ENCODE peak calls at places on chromosome 20, in eight cellular contexts. One of them, this sample, is unnamed.

GRCh38 chr20:2859330-2860121 is 13.8 kb upstream of the PTPRA start:
- DNase-seq in tibial nerve: no peak
- DNase-seq in right cardiac atrium: peak; percentile 67
- DNase-seq in OCI-LY7: no peak
- DNase-seq in left ventricle myocardium inferior: no peak
- DNase-seq in BE2C: no peak
- DNase-seq in effector memory CD4-positive, alpha-beta T cell: no peak
- DNase-seq in heart right ventricle: no peak
- DNase-seq in this sample: no peak

GRCh38 chr20:20926222-20926905 is 179.8 kb downstream of the LINC00237 start:
- DNase-seq in left ventricle myocardium inferior: no peak
- DNase-seq in effector memory CD4-positive, alpha-beta T cell: no peak
- DNase-seq in heart right ventricle: no peak
- DNase-seq in tibial nerve: no peak
- DNase-seq in right cardiac atrium: no peak
- DNase-seq in OCI-LY7: no peak
- DNase-seq in BE2C: no peak
- DNase-seq in this sample: no peak

GRCh38 chr20:1281279-1282057 is 15.4 kb downstream of the SNPH start:
- DNase-seq in heart right ventricle: no peak
- DNase-seq in effector memory CD4-positive, alpha-beta T cell: no peak
- DNase-seq in right cardiac atrium: no peak
- DNase-seq in OCI-LY7: no peak
- DNase-seq in BE2C: no peak
- DNase-seq in left ventricle myocardium inferior: no peak
- DNase-seq in tibial nerve: no peak
- DNase-seq in this sample: no peak

GRCh38 chr20:24612799-24613775 is 143.7 kb downstream of the SYNDIG1 start:
- DNase-seq in left ventricle myocardium inferior: peak; percentile 33
- DNase-seq in BE2C: no peak
- DNase-seq in right cardiac atrium: peak; percentile 58
- DNase-seq in OCI-LY7: no peak
- DNase-seq in effector memory CD4-positive, alpha-beta T cell: no peak
- DNase-seq in heart right ventricle: no peak
- DNase-seq in tibial nerve: no peak
- DNase-seq in this sample: no peak

GRCh38 chr20:50346372-50347347 is 156.0 kb downstream of the CEBPB start:
- DNase-seq in tibial nerve: peak; percentile 83
- DNase-seq in OCI-LY7: no peak
- DNase-seq in BE2C: peak; percentile 84
- DNase-seq in right cardiac atrium: peak; percentile 95
- DNase-seq in heart right ventricle: peak; percentile 85
- DNase-seq in left ventricle myocardium inferior: peak; percentile 92
- DNase-seq in effector memory CD4-positive, alpha-beta T cell: no peak
- DNase-seq in this sample: peak; percentile 91

GRCh38 chr20:14553774-14554524 is 216.5 kb upstream of the FLRT3 start:
- DNase-seq in tibial nerve: no peak
- DNase-seq in BE2C: no peak
- DNase-seq in right cardiac atrium: no peak
- DNase-seq in effector memory CD4-positive, alpha-beta T cell: no peak
- DNase-seq in left ventricle myocardium inferior: no peak
- DNase-seq in OCI-LY7: no peak
- DNase-seq in heart right ventricle: no peak
- DNase-seq in this sample: no peak

GRCh38 chr20:41249371-41249770 is 68.2 kb downstream of the ZHX3 start:
- DNase-seq in OCI-LY7: no peak
- DNase-seq in heart right ventricle: peak; percentile 65
- DNase-seq in effector memory CD4-positive, alpha-beta T cell: no peak
- DNase-seq in left ventricle myocardium inferior: peak; percentile 72
- DNase-seq in right cardiac atrium: peak; percentile 92
- DNase-seq in tibial nerve: peak; percentile 67
- DNase-seq in BE2C: no peak
- DNase-seq in this sample: peak; percentile 81

GRCh38 chr20:2042400-2042799 is 48.5 kb upstream of the PDYN start:
- DNase-seq in tibial nerve: no peak
- DNase-seq in left ventricle myocardium inferior: no peak
- DNase-seq in OCI-LY7: no peak
- DNase-seq in effector memory CD4-positive, alpha-beta T cell: no peak
- DNase-seq in heart right ventricle: no peak
- DNase-seq in BE2C: no peak
- DNase-seq in right cardiac atrium: no peak
- DNase-seq in this sample: no peak

GRCh38 chr20:62964700-62965099 is 12.2 kb downstream of the SLC17A9 start:
- DNase-seq in left ventricle myocardium inferior: no peak
- DNase-seq in heart right ventricle: no peak
- DNase-seq in OCI-LY7: no peak
- DNase-seq in effector memory CD4-positive, alpha-beta T cell: no peak
- DNase-seq in BE2C: no peak
- DNase-seq in right cardiac atrium: peak; percentile 17
- DNase-seq in tibial nerve: no peak
- DNase-seq in this sample: no peak

GRCh38 chr20:5001174-5002076 is at the start of gene SLC23A2:
- DNase-seq in heart right ventricle: peak; percentile 48
- DNase-seq in effector memory CD4-positive, alpha-beta T cell: peak; percentile 56
- DNase-seq in OCI-LY7: peak; percentile 66
- DNase-seq in left ventricle myocardium inferior: peak; percentile 57
- DNase-seq in tibial nerve: no peak
- DNase-seq in BE2C: peak; percentile 53
- DNase-seq in right cardiac atrium: peak; percentile 84
- DNase-seq in this sample: peak; percentile 66

GRCh38 chr20:1894471-1894950 is 696 bp upstream of the SIRPA start:
- DNase-seq in tibial nerve: no peak
- DNase-seq in OCI-LY7: no peak
- DNase-seq in effector memory CD4-positive, alpha-beta T cell: no peak
- DNase-seq in BE2C: peak; percentile 39
- DNase-seq in right cardiac atrium: peak; percentile 90
- DNase-seq in heart right ventricle: peak; percentile 69
- DNase-seq in left ventricle myocardium inferior: peak; percentile 58
- DNase-seq in this sample: no peak

GRCh38 chr20:21515300-21516179 is 1.7 kb upstream of the NKX2-2 start:
- DNase-seq in tibial nerve: no peak
- DNase-seq in OCI-LY7: no peak
- DNase-seq in left ventricle myocardium inferior: no peak
- DNase-seq in effector memory CD4-positive, alpha-beta T cell: no peak
- DNase-seq in BE2C: no peak
- DNase-seq in heart right ventricle: no peak
- DNase-seq in right cardiac atrium: no peak
- DNase-seq in this sample: no peak

GRCh38 chr20:24547967-24548366 is 78.5 kb downstream of the SYNDIG1 start:
- DNase-seq in heart right ventricle: no peak
- DNase-seq in left ventricle myocardium inferior: no peak
- DNase-seq in tibial nerve: no peak
- DNase-seq in BE2C: no peak
- DNase-seq in OCI-LY7: no peak
- DNase-seq in effector memory CD4-positive, alpha-beta T cell: no peak
- DNase-seq in right cardiac atrium: no peak
- DNase-seq in this sample: no peak

GRCh38 chr20:63103402-63104311 is 96.9 kb upstream of the BHLHE23 start:
- DNase-seq in effector memory CD4-positive, alpha-beta T cell: peak; percentile 16
- DNase-seq in left ventricle myocardium inferior: no peak
- DNase-seq in tibial nerve: no peak
- DNase-seq in OCI-LY7: no peak
- DNase-seq in heart right ventricle: peak; percentile 5
- DNase-seq in right cardiac atrium: peak; percentile 39
- DNase-seq in BE2C: peak; percentile 13
- DNase-seq in this sample: no peak

GRCh38 chr20:19976595-19977372 is 40.4 kb upstream of the NAA20 start:
- DNase-seq in BE2C: no peak
- DNase-seq in heart right ventricle: peak; percentile 57
- DNase-seq in left ventricle myocardium inferior: peak; percentile 70
- DNase-seq in effector memory CD4-positive, alpha-beta T cell: no peak
- DNase-seq in OCI-LY7: no peak
- DNase-seq in tibial nerve: peak; percentile 46
- DNase-seq in right cardiac atrium: peak; percentile 85
- DNase-seq in this sample: peak; percentile 32

GRCh38 chr20:48419173-48419572 is 408.6 kb downstream of the PREX1 start:
- DNase-seq in effector memory CD4-positive, alpha-beta T cell: no peak
- DNase-seq in right cardiac atrium: no peak
- DNase-seq in BE2C: no peak
- DNase-seq in OCI-LY7: no peak
- DNase-seq in left ventricle myocardium inferior: no peak
- DNase-seq in tibial nerve: no peak
- DNase-seq in heart right ventricle: no peak
- DNase-seq in this sample: no peak

GRCh38 chr20:51749674-51750036 is 18.5 kb downstream of the ATP9A start:
- DNase-seq in effector memory CD4-positive, alpha-beta T cell: no peak
- DNase-seq in BE2C: no peak
- DNase-seq in OCI-LY7: no peak
- DNase-seq in left ventricle myocardium inferior: no peak
- DNase-seq in heart right ventricle: no peak
- DNase-seq in right cardiac atrium: no peak
- DNase-seq in tibial nerve: no peak
- DNase-seq in this sample: peak; percentile 30

GRCh38 chr20:33273117-33273851 is 9.7 kb upstream of the BPIFB1 start:
- DNase-seq in OCI-LY7: no peak
- DNase-seq in effector memory CD4-positive, alpha-beta T cell: no peak
- DNase-seq in heart right ventricle: no peak
- DNase-seq in left ventricle myocardium inferior: no peak
- DNase-seq in BE2C: no peak
- DNase-seq in right cardiac atrium: no peak
- DNase-seq in tibial nerve: no peak
- DNase-seq in this sample: no peak

GRCh38 chr20:63011798-63012197 is 5.0 kb upstream of the BHLHE23 start:
- DNase-seq in left ventricle myocardium inferior: no peak
- DNase-seq in BE2C: no peak
- DNase-seq in heart right ventricle: no peak
- DNase-seq in OCI-LY7: no peak
- DNase-seq in tibial nerve: no peak
- DNase-seq in right cardiac atrium: peak; percentile 5
- DNase-seq in effector memory CD4-positive, alpha-beta T cell: no peak
- DNase-seq in this sample: no peak

GRCh38 chr20:53387983-53388675 is 205.5 kb downstream of the ZNF217 start:
- DNase-seq in heart right ventricle: no peak
- DNase-seq in left ventricle myocardium inferior: no peak
- DNase-seq in BE2C: no peak
- DNase-seq in right cardiac atrium: no peak
- DNase-seq in tibial nerve: no peak
- DNase-seq in OCI-LY7: no peak
- DNase-seq in effector memory CD4-positive, alpha-beta T cell: no peak
- DNase-seq in this sample: no peak

GRCh38 chr20:59005523-59006166 is 1.4 kb downstream of the CTSZ start:
- DNase-seq in effector memory CD4-positive, alpha-beta T cell: no peak
- DNase-seq in BE2C: no peak
- DNase-seq in OCI-LY7: peak; percentile 20
- DNase-seq in heart right ventricle: no peak
- DNase-seq in left ventricle myocardium inferior: no peak
- DNase-seq in tibial nerve: no peak
- DNase-seq in right cardiac atrium: no peak
- DNase-seq in this sample: no peak
- H3K4me1 ChIP-seq in effector memory CD4-positive, alpha-beta T cell: peaks cover 31% of the 10 kb centered on the region
- H3K4me1 ChIP-seq in BE2C: no peaks in the 10 kb centered on the region
- H3K4me1 ChIP-seq in OCI-LY7: peaks cover 68% of the 10 kb centered on the region
- H3K4me1 ChIP-seq in heart right ventricle: peaks cover 29% of the 10 kb centered on the region
- H3K4me1 ChIP-seq in left ventricle myocardium inferior: peaks cover 62% of the 10 kb centered on the region
- H3K4me1 ChIP-seq in tibial nerve: peaks cover 56% of the 10 kb centered on the region
- H3K4me1 ChIP-seq in right cardiac atrium: peaks cover 9% of the 10 kb centered on the region
- H3K4me1 ChIP-seq in this sample: peaks cover 34% of the 10 kb centered on the region

GRCh38 chr20:38842017-38842416 is 36.5 kb downstream of the PPP1R16B start:
- DNase-seq in left ventricle myocardium inferior: no peak
- DNase-seq in tibial nerve: no peak
- DNase-seq in OCI-LY7: peak; percentile 49
- DNase-seq in effector memory CD4-positive, alpha-beta T cell: no peak
- DNase-seq in right cardiac atrium: no peak
- DNase-seq in BE2C: no peak
- DNase-seq in heart right ventricle: no peak
- DNase-seq in this sample: no peak
- H3K4me1 ChIP-seq in left ventricle myocardium inferior: peaks cover 25% of the 10 kb centered on the region
- H3K4me1 ChIP-seq in tibial nerve: no peaks in the 10 kb centered on the region
- H3K4me1 ChIP-seq in OCI-LY7: peaks cover 83% of the 10 kb centered on the region
- H3K4me1 ChIP-seq in effector memory CD4-positive, alpha-beta T cell: peaks cover 56% of the 10 kb centered on the region
- H3K4me1 ChIP-seq in right cardiac atrium: no peaks in the 10 kb centered on the region
- H3K4me1 ChIP-seq in BE2C: no peaks in the 10 kb centered on the region
- H3K4me1 ChIP-seq in heart right ventricle: no peaks in the 10 kb centered on the region
- H3K4me1 ChIP-seq in this sample: no peaks in the 10 kb centered on the region

DNA sequence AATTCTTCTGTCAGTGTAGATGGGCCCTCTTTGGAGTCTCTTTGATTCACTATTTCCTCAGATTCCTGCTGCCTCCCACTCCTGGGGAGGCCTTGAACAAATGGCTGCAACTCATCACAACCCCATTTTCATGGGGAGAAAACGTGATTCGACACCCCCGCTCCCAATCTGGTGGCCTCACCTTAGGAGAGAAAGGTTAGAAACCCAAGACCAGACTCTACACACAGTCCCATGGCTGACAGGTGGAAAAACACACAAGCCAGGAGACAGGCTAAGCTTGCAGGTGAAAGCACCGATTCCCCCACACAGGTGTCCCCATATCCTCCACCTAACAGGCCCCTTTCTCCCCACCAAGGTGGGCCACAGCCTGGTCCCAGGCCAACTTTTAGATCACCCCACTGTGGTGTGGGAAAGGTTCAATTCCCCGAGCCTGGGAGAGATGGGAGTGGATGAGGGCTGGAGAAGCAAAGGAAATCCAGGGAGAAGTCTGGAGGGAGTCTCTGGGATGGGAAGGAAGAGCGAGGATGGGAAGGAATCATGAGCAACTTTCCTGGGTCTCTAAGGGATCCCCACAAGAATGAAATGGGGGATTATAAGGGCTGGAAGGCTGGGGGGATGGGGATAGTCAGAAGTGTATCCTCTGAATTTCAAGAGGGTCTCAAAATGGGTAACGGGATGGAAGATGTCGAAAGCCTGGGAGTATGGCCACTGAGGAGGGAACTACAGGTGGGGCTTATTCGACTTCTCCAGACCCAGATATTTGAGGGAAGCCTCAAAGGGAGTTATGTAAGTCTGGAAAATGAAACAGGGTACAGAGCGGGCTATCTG is 946 bp downstream of the PLAGL2 start:
- DNase-seq in tibial nerve: no peak
- DNase-seq in BE2C: no peak
- DNase-seq in left ventricle myocardium inferior: no peak
- DNase-seq in OCI-LY7: peak; percentile 31
- DNase-seq in effector memory CD4-positive, alpha-beta T cell: no peak
- DNase-seq in right cardiac atrium: no peak
- DNase-seq in heart right ventricle: no peak
- DNase-seq in this sample: no peak
- H3K4me1 ChIP-seq in tibial nerve: peaks cover 73% of the 10 kb centered on the region
- H3K4me1 ChIP-seq in BE2C: peaks cover 6% of the 10 kb centered on the region
- H3K4me1 ChIP-seq in left ventricle myocardium inferior: peaks cover 78% of the 10 kb centered on the region
- H3K4me1 ChIP-seq in OCI-LY7: peaks cover 41% of the 10 kb centered on the region
- H3K4me1 ChIP-seq in effector memory CD4-positive, alpha-beta T cell: peaks cover 28% of the 10 kb centered on the region
- H3K4me1 ChIP-seq in right cardiac atrium: peaks cover 21% of the 10 kb centered on the region
- H3K4me1 ChIP-seq in heart right ventricle: peaks cover 64% of the 10 kb centered on the region
- H3K4me1 ChIP-seq in this sample: peaks cover 19% of the 10 kb centered on the region

DNA sequence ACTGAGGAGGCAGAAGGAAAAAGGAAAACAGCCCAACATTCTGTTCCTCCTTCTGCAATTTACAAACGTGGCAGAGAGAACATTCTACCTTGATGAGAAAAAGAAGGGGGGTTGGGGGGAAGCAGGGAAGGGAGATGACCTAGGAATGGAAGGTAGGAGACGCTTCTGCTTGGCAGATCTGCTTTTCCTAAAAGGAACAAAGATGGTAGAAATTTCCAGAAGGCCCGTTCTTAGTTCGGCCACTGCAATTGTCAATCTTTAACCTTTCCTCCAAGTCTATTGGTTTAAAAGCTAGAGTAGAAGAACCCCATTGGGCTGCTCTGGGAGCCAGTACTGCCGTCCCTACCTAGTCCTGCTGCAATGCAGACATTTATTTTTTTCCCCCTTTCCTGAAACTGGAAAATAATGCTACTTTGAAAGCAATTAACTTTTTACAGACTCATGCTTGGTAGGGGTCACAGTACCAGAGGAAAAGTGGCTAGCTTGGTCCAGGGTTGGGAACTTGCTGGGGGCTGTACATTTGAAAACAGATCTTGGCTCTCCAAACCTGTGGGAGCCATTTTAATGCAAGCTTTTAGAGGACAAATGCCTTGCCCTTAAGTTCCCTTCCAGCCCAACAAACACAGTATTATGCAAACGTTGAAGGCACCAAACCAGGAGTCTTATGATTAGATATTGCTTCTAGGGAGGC is 2.7 kb downstream of the ZMYND8 start:
- DNase-seq in OCI-LY7: no peak
- DNase-seq in BE2C: no peak
- DNase-seq in effector memory CD4-positive, alpha-beta T cell: no peak
- DNase-seq in right cardiac atrium: no peak
- DNase-seq in left ventricle myocardium inferior: no peak
- DNase-seq in tibial nerve: peak; percentile 50
- DNase-seq in heart right ventricle: no peak
- DNase-seq in this sample: no peak
- H3K4me1 ChIP-seq in OCI-LY7: peaks cover 81% of the 10 kb centered on the region
- H3K4me1 ChIP-seq in BE2C: peaks cover 37% of the 10 kb centered on the region
- H3K4me1 ChIP-seq in effector memory CD4-positive, alpha-beta T cell: peaks cover 60% of the 10 kb centered on the region
- H3K4me1 ChIP-seq in right cardiac atrium: peaks cover 45% of the 10 kb centered on the region
- H3K4me1 ChIP-seq in left ventricle myocardium inferior: peaks cover 100% of the 10 kb centered on the region
- H3K4me1 ChIP-seq in tibial nerve: peaks cover 100% of the 10 kb centered on the region
- H3K4me1 ChIP-seq in heart right ventricle: peaks cover 100% of the 10 kb centered on the region
- H3K4me1 ChIP-seq in this sample: peaks cover 96% of the 10 kb centered on the region